ENCODE peak calls at places on chromosome 14, in five cellular contexts. One of them, this sample, is unnamed.

GRCh38 chr14:100714205-100714781 is 12.4 kb upstream of the DLK1 start:
- DNase-seq in uterus: no peak
- DNase-seq in AG09309: no peak
- DNase-seq in MM.1S: no peak
- DNase-seq in ovary: no peak
- DNase-seq in this sample: no peak

GRCh38 chr14:89165189-89165809 is 251.7 kb downstream of the FOXN3 start:
- DNase-seq in uterus: no peak
- DNase-seq in AG09309: no peak
- DNase-seq in MM.1S: peak
- DNase-seq in ovary: no peak
- DNase-seq in this sample: no peak

GRCh38 chr14:22084393-22085281 is 411.0 kb upstream of the OR4E1 start:
- DNase-seq in uterus: peak
- DNase-seq in AG09309: peak
- DNase-seq in MM.1S: peak
- DNase-seq in ovary: no peak
- DNase-seq in this sample: no peak

GRCh38 chr14:21300892-21301291 is 21.0 kb downstream of the RPGRIP1 start:
- DNase-seq in uterus: no peak
- DNase-seq in AG09309: no peak
- DNase-seq in MM.1S: no peak
- DNase-seq in ovary: no peak
- DNase-seq in this sample: no peak

GRCh38 chr14:65103150-65103760 is 938 bp upstream of the MAX start:
- DNase-seq in uterus: no peak
- DNase-seq in AG09309: no peak
- DNase-seq in MM.1S: peak
- DNase-seq in ovary: no peak
- DNase-seq in this sample: no peak

GRCh38 chr14:77467801-77468200 is 9.9 kb downstream of the AHSA1 start:
- DNase-seq in uterus: no peak
- DNase-seq in AG09309: no peak
- DNase-seq in MM.1S: no peak
- DNase-seq in ovary: no peak
- DNase-seq in this sample: no peak

GRCh38 chr14:50475460-50475859 is 56.9 kb downstream of the MAP4K5 start:
- DNase-seq in uterus: no peak
- DNase-seq in AG09309: no peak
- DNase-seq in MM.1S: no peak
- DNase-seq in ovary: no peak
- DNase-seq in this sample: no peak

GRCh38 chr14:70660967-70661871 is 19.5 kb downstream of the TTC9 start:
- DNase-seq in uterus: no peak
- DNase-seq in AG09309: no peak
- DNase-seq in MM.1S: no peak
- DNase-seq in ovary: no peak
- DNase-seq in this sample: no peak

GRCh38 chr14:53411110-53411509 is 258.0 kb upstream of the DDHD1 start:
- DNase-seq in uterus: no peak
- DNase-seq in AG09309: peak
- DNase-seq in MM.1S: no peak
- DNase-seq in ovary: no peak
- DNase-seq in this sample: peak

GRCh38 chr14:83473846-83474245 is 1940.2 kb upstream of the SEL1L start:
- DNase-seq in uterus: no peak
- DNase-seq in AG09309: no peak
- DNase-seq in MM.1S: no peak
- DNase-seq in ovary: no peak
- DNase-seq in this sample: no peak

GRCh38 chr14:53409974-53410373 is 256.9 kb upstream of the DDHD1 start:
- DNase-seq in uterus: no peak
- DNase-seq in AG09309: no peak
- DNase-seq in MM.1S: no peak
- DNase-seq in ovary: no peak
- DNase-seq in this sample: no peak

GRCh38 chr14:99938376-99938775 is 126.8 kb upstream of the EVL start:
- DNase-seq in uterus: no peak
- DNase-seq in AG09309: no peak
- DNase-seq in MM.1S: no peak
- DNase-seq in ovary: no peak
- DNase-seq in this sample: no peak

GRCh38 chr14:92421756-92422155 is 91.8 kb upstream of the RIN3 start:
- DNase-seq in uterus: no peak
- DNase-seq in AG09309: peak
- DNase-seq in MM.1S: no peak
- DNase-seq in ovary: no peak
- DNase-seq in this sample: no peak

GRCh38 chr14:72682188-72682587 is 211.7 kb downstream of the DPF3 start:
- DNase-seq in uterus: no peak
- DNase-seq in AG09309: peak
- DNase-seq in MM.1S: no peak
- DNase-seq in ovary: no peak
- DNase-seq in this sample: no peak

GRCh38 chr14:104892517-104893434 is 27.7 kb downstream of the CEP170B start:
- DNase-seq in uterus: peak
- DNase-seq in AG09309: no peak
- DNase-seq in MM.1S: no peak
- DNase-seq in ovary: peak
- DNase-seq in this sample: no peak

GRCh38 chr14:100142073-100143040 is 17.1 kb downstream of the DEGS2 start:
- DNase-seq in uterus: peak
- DNase-seq in AG09309: no peak
- DNase-seq in MM.1S: no peak
- DNase-seq in ovary: peak
- DNase-seq in this sample: no peak

GRCh38 chr14:59221558-59221957 is 33.1 kb downstream of the DAAM1 start:
- DNase-seq in uterus: no peak
- DNase-seq in AG09309: no peak
- DNase-seq in MM.1S: no peak
- DNase-seq in ovary: no peak
- DNase-seq in this sample: no peak

GRCh38 chr14:55383039-55383438 is 28.6 kb downstream of the ATG14 start:
- DNase-seq in uterus: no peak
- DNase-seq in AG09309: no peak
- DNase-seq in MM.1S: no peak
- DNase-seq in ovary: no peak
- DNase-seq in this sample: no peak

GRCh38 chr14:59600211-59600945 is 23.8 kb upstream of the CCDC175 start:
- DNase-seq in uterus: no peak
- DNase-seq in AG09309: no peak
- DNase-seq in MM.1S: no peak
- DNase-seq in ovary: no peak
- DNase-seq in this sample: no peak

GRCh38 chr14:101781240-101782061 is 19.9 kb downstream of the PPP2R5C start:
- DNase-seq in uterus: no peak
- DNase-seq in AG09309: no peak
- DNase-seq in MM.1S: no peak
- DNase-seq in ovary: peak
- DNase-seq in this sample: no peak

GRCh38 chr14:52730708-52731111 is 744 bp downstream of the STYX start:
- DNase-seq in uterus: no peak
- DNase-seq in AG09309: no peak
- DNase-seq in MM.1S: no peak
- DNase-seq in ovary: no peak
- DNase-seq in this sample: no peak

GRCh38 chr14:84750284-84750683 is 779.7 kb upstream of the FLRT2 start:
- DNase-seq in uterus: no peak
- DNase-seq in AG09309: no peak
- DNase-seq in MM.1S: no peak
- DNase-seq in ovary: no peak
- DNase-seq in this sample: no peak

GRCh38 chr14:95313707-95314106 is 6.0 kb downstream of the CLMN start:
- DNase-seq in uterus: peak
- DNase-seq in AG09309: peak
- DNase-seq in MM.1S: no peak
- DNase-seq in ovary: peak
- DNase-seq in this sample: peak

GRCh38 chr14:77979666-77980351 is 179.9 kb downstream of the ADCK1 start:
- DNase-seq in uterus: no peak
- DNase-seq in AG09309: peak
- DNase-seq in MM.1S: no peak
- DNase-seq in ovary: no peak
- DNase-seq in this sample: no peak

GRCh38 chr14:24708684-24709083 is 74.7 kb upstream of the GZMB start:
- DNase-seq in uterus: no peak
- DNase-seq in AG09309: no peak
- DNase-seq in MM.1S: no peak
- DNase-seq in ovary: no peak
- DNase-seq in this sample: no peak

GRCh38 chr14:35368993-35369392 is 35.6 kb downstream of the NFKBIA start:
- DNase-seq in uterus: no peak
- DNase-seq in AG09309: no peak
- DNase-seq in MM.1S: no peak
- DNase-seq in ovary: no peak
- DNase-seq in this sample: no peak

GRCh38 chr14:20834899-20835298 is 32.3 kb upstream of the RNASE1 start:
- DNase-seq in uterus: no peak
- DNase-seq in AG09309: no peak
- DNase-seq in MM.1S: no peak
- DNase-seq in ovary: no peak
- DNase-seq in this sample: no peak

GRCh38 chr14:101595887-101596721 is 34.8 kb downstream of the DIO3 start:
- DNase-seq in uterus: no peak
- DNase-seq in AG09309: no peak
- DNase-seq in MM.1S: no peak
- DNase-seq in ovary: peak
- DNase-seq in this sample: no peak

GRCh38 chr14:24705840-24706239 is 71.8 kb upstream of the GZMB start:
- DNase-seq in uterus: no peak
- DNase-seq in AG09309: no peak
- DNase-seq in MM.1S: peak
- DNase-seq in ovary: no peak
- DNase-seq in this sample: no peak

GRCh38 chr14:68884031-68885030 is 91.5 kb upstream of the ZFP36L1 start:
- DNase-seq in uterus: peak
- DNase-seq in AG09309: peak
- DNase-seq in MM.1S: no peak
- DNase-seq in ovary: no peak
- DNase-seq in this sample: peak

GRCh38 chr14:98919431-98919830 is 352.6 kb downstream of the BCL11B start:
- DNase-seq in uterus: no peak
- DNase-seq in AG09309: no peak
- DNase-seq in MM.1S: no peak
- DNase-seq in ovary: no peak
- DNase-seq in this sample: no peak

GRCh38 chr14:76050797-76051392 is 65.3 kb downstream of the IFT43 start:
- DNase-seq in uterus: peak
- DNase-seq in AG09309: peak
- DNase-seq in MM.1S: peak
- DNase-seq in ovary: peak
- DNase-seq in this sample: peak
- H3K4me3 ChIP-seq in uterus: no peak
- H3K4me3 ChIP-seq in AG09309: no peak
- H3K4me3 ChIP-seq in MM.1S: no peak
- H3K4me3 ChIP-seq in ovary: no peak
- H3K4me3 ChIP-seq in this sample: no peak

DNA sequence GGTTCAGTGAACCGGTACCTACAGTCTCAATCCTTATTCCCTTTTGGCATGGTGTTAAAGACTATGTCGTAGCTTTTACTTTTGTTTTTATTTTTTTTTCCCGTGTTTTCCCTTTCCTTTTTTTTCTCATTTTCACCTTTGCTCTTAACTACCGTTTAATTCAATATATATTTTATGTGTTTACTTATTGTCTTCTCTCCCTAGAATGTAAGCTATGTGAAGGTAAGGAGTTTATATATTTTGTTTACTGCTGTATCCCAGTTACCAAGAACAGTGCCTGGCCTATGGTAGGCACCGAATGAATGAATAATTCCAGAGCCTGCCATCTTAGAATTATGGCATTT is 261 bp upstream of the MLH3 start:
- DNase-seq in uterus: no peak
- DNase-seq in AG09309: no peak
- DNase-seq in MM.1S: no peak
- DNase-seq in ovary: no peak
- DNase-seq in this sample: no peak
- H3K4me3 ChIP-seq in uterus: peak
- H3K4me3 ChIP-seq in AG09309: peak
- H3K4me3 ChIP-seq in MM.1S: peak
- H3K4me3 ChIP-seq in ovary: peak
- H3K4me3 ChIP-seq in this sample: peak

GRCh38 chr14:42200951-42201350 is 594.3 kb downstream of the LRFN5 start:
- DNase-seq in uterus: no peak
- DNase-seq in AG09309: no peak
- DNase-seq in MM.1S: no peak
- DNase-seq in ovary: no peak
- DNase-seq in this sample: no peak
- H3K4me3 ChIP-seq in uterus: no peak
- H3K4me3 ChIP-seq in AG09309: no peak
- H3K4me3 ChIP-seq in MM.1S: no peak
- H3K4me3 ChIP-seq in ovary: no peak
- H3K4me3 ChIP-seq in this sample: no peak

GRCh38 chr14:91323671-91324605 is 79.4 kb upstream of the GPR68 start:
- DNase-seq in uterus: peak
- DNase-seq in AG09309: peak
- DNase-seq in MM.1S: peak
- DNase-seq in ovary: peak
- DNase-seq in this sample: no peak
- H3K4me3 ChIP-seq in uterus: peak
- H3K4me3 ChIP-seq in AG09309: peak
- H3K4me3 ChIP-seq in MM.1S: peak
- H3K4me3 ChIP-seq in ovary: peak
- H3K4me3 ChIP-seq in this sample: peak

This sample was measured in skeletal muscle cell.